ENCODE peak calls at places on chromosomes 7 and 10, in ten cellular contexts. Y is MM.1S, E is hepatocyte, C is neural progenitor cell, U is fibroblast of lung, L is GM23338, I is GM23248, K is HepG2, H is PC-9, W is PC-3. M is an unnamed sample.
A peak's percentile ranks its signal among the peaks of the same experiment; 100 is the strongest.

GRCh38 chr7:69844264-69844868 is 246.1 kb downstream of the AUTS2 start:
- DNase-seq in Y (no peak), E (no peak), C (no peak), U (no peak), L (no peak), I (no peak), K (no peak), H (no peak), W (no peak), M (no peak)

GRCh38 chr10:90087197-90088007 is 386.0 kb downstream of the KIF20B start:
- DNase-seq in Y (peak; percentile 12), E (no peak), C (no peak), U (peak; percentile 81), L (no peak), I (no peak), K (no peak), H (no peak), W (peak; percentile 87), M (peak; percentile 74)

GRCh38 chr7:113113912-113114311 is 4.4 kb downstream of the SMIM30 start:
- DNase-seq in Y (peak; percentile 67), E (no peak), C (peak; percentile 41), U (no peak), L (peak; percentile 39), I (peak; percentile 17), K (peak; percentile 2), H (no peak), W (no peak), M (no peak)

GRCh38 chr7:4782333-4783291 is 7.2 kb downstream of the AP5Z1 start:
- DNase-seq in Y (no peak), E (no peak), C (no peak), U (no peak), L (no peak), I (no peak), K (no peak), H (no peak), W (no peak), M (no peak)

GRCh38 chr10:131203456-131204357 is 107.8 kb downstream of the TCERG1L start:
- DNase-seq in Y (no peak), E (no peak), C (no peak), U (no peak), L (no peak), I (no peak), K (no peak), H (no peak), W (no peak), M (no peak)

GRCh38 chr10:117348236-117348635 is 27.0 kb downstream of the PDZD8 start:
- DNase-seq in Y (no peak), E (no peak), C (no peak), U (no peak), L (no peak), I (no peak), K (no peak), H (no peak), W (no peak), M (no peak)

GRCh38 chr7:73876973-73877372 is 16.0 kb downstream of the TMEM270 start:
- DNase-seq in Y (no peak), E (no peak), C (no peak), U (no peak), L (no peak), I (no peak), K (no peak), H (no peak), W (no peak), M (no peak)

GRCh38 chr7:154903083-154903731 is 99.7 kb downstream of the PAXIP1 start:
- DNase-seq in Y (no peak), E (no peak), C (peak; percentile 23), U (no peak), L (no peak), I (no peak), K (peak; percentile 52), H (no peak), W (no peak), M (no peak)

GRCh38 chr7:29141981-29142380 is 4.4 kb downstream of the CPVL start:
- DNase-seq in Y (no peak), E (no peak), C (no peak), U (no peak), L (no peak), I (no peak), K (no peak), H (no peak), W (no peak), M (no peak)

GRCh38 chr7:29140873-29141468 is 5.4 kb downstream of the CPVL start:
- DNase-seq in Y (no peak), E (no peak), C (no peak), U (no peak), L (no peak), I (no peak), K (peak; percentile 90), H (no peak), W (no peak), M (no peak)

GRCh38 chr7:29139796-29140195 is 6.5 kb downstream of the CPVL start:
- DNase-seq in Y (no peak), E (no peak), C (no peak), U (peak; percentile 43), L (no peak), I (peak; percentile 72), K (no peak), H (no peak), W (peak; percentile 69), M (peak; percentile 29)

GRCh38 chr7:29138588-29138987 is 7.7 kb downstream of the CPVL start:
- DNase-seq in Y (no peak), E (no peak), C (no peak), U (no peak), L (no peak), I (no peak), K (no peak), H (no peak), W (no peak), M (no peak)

GRCh38 chr7:29139191-29139590 is 7.1 kb downstream of the CPVL start:
- DNase-seq in Y (no peak), E (no peak), C (no peak), U (peak; percentile 75), L (no peak), I (peak; percentile 83), K (no peak), H (peak; percentile 59), W (peak; percentile 85), M (peak; percentile 62)
- H3K27ac ChIP-seq in Y (no peak overlapping the region), E (no peak overlapping the region), C (no peak overlapping the region), U (no peak overlapping the region), L (no peak overlapping the region), I (no peak overlapping the region), K (no peak overlapping the region), H (no peak overlapping the region), W (peak overlapping the region; percentile 84), M (peak overlapping the region; percentile 51)

GRCh38 chr10:103501186-103501585 is 7.7 kb downstream of the NEURL1 start:
- DNase-seq in Y (no peak), E (no peak), C (no peak), U (no peak), L (no peak), I (no peak), K (no peak), H (no peak), W (no peak), M (no peak)
- H3K27me3 ChIP-seq in Y (no peaks in the 10 kb centered on the region), E (peaks cover 11% of the 10 kb centered on the region), C (peaks cover 19% of the 10 kb centered on the region), U (peaks cover 39% of the 10 kb centered on the region), L (peaks cover 13% of the 10 kb centered on the region), I (peaks cover 29% of the 10 kb centered on the region), K (peaks cover 2% of the 10 kb centered on the region), H (no peaks in the 10 kb centered on the region), W (peaks cover 2% of the 10 kb centered on the region), M (peaks cover 79% of the 10 kb centered on the region)

DNA sequence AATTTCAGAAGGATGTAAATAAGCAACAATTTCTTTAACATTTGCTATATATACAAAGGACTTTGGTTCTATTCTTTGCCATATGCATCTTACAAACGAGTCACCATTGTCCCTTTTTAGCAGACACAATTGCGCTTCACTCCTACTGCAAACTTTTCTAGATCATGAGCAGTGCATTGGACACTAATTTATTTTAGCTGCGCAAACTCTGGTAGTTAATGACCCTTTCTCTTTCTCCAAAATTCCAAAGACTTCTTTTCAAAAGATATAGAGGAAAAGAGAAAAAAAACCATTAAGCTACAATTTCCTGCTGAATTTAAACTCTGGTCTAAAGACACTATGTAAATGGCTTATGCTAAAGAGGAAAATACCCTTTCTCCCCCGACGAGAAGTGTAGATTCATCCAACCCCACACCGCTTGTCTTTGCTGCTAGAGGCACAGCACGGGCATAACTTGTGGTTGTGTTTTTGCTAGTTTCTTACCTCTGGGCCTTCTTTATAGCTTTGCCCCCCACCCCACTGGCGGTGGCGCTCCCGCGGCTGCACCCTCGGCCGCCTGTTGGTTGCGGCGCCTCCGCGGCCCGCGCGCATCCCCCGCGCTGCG is 84.0 kb downstream of the SNX10 start:
- DNase-seq in Y (no peak), E (no peak), C (peak; percentile 4), U (no peak), L (peak; percentile 72), I (peak; percentile 9), K (no peak), H (no peak), W (no peak), M (no peak)
- TF ChIP-seq EZH2 in Y (no peak), E (peak; percentile 5), C (no peak), U (peak; percentile 63), L (no peak), I (peak; percentile 94), K (no peak), H (no peak), W (no peak), M (no peak)

GRCh38 chr7:30322656-30323355 is 38.4 kb downstream of the ZNRF2 start:
- DNase-seq in Y (peak; percentile 56), E (no peak), C (no peak), U (no peak), L (no peak), I (no peak), K (no peak), H (peak; percentile 67), W (peak; percentile 83), M (no peak)

GRCh38 chr7:30320392-30320791 is 36.0 kb downstream of the ZNRF2 start:
- DNase-seq in Y (no peak), E (no peak), C (no peak), U (no peak), L (no peak), I (no peak), K (no peak), H (no peak), W (no peak), M (no peak)

GRCh38 chr7:30321089-30321991 is 36.9 kb downstream of the ZNRF2 start:
- DNase-seq in Y (peak; percentile 46), E (no peak), C (peak; percentile 15), U (peak; percentile 11), L (peak; percentile 48), I (peak; percentile 46), K (no peak), H (no peak), W (no peak), M (no peak)

GRCh38 chr7:30327813-30328212 is 43.4 kb downstream of the ZNRF2 start:
- DNase-seq in Y (no peak), E (no peak), C (no peak), U (peak; percentile 56), L (no peak), I (peak; percentile 67), K (no peak), H (no peak), W (peak; percentile 78), M (peak; percentile 49)

DNA sequence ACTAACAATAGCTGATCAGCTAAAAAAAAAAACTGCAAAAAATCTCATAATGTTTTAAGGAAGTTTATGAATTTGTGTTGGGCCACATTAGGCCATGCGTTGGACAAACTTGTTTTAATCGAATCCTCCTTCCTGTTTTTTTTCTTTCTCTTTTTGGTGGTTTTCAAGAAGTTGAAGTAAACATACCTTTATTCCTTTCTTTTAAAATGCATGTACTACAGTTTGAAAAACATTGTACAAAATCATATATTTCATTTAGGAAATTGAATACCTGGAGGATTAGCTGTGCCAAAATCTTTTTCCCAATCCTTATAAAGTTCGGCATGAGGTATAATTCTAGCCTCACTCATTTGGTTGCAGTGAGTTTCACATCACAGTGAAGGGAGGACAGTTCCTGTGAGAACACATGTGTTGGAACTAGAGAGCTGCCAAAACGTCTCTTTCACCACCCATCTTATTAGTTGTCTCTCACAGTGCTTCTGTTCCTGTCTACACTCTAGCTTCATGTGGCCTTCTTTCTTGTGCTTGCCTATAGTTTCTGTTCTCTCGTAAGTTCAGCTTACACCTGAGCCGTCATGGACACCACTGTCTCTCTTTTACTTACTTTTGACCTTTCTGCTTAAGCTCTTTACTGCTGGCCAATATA is 37.7 kb downstream of the ZNRF2 start:
- DNase-seq in Y (peak; percentile 72), E (no peak), C (no peak), U (peak; percentile 11), L (no peak), I (peak; percentile 69), K (no peak), H (no peak), W (no peak), M (no peak)
- H3K27ac ChIP-seq in Y (peak overlapping the region; percentile 80), E (peak overlapping the region; percentile 50), C (peak overlapping the region; percentile 69), U (peak overlapping the region; percentile 60), L (peak overlapping the region; percentile 67), I (peak overlapping the region; percentile 38), K (no peak overlapping the region), H (peak overlapping the region; percentile 36), W (peak overlapping the region; percentile 53), M (no peak overlapping the region)

M was measured in astrocyte.